ENCODE peak calls at places on chromosomes 12 and 14, in nine cellular contexts. E is H54, X is gastrocnemius medialis, O is heart left ventricle, V is A549, G is uterus, T is IMR-90, A is lower leg skin, N is GM12892. M is an unnamed sample.

GRCh38 chr12:26567126-26567525 is 265.9 kb downstream of the ITPR2 start:
- DNase-seq in E (no peak), X (no peak), O (no peak), V (no peak), G (no peak), T (no peak), A (no peak), N (no peak), M (no peak)

GRCh38 chr12:122687091-122687490 is 16.1 kb downstream of the HCAR2 start:
- DNase-seq in E (no peak), X (no peak), O (no peak), V (no peak), G (no peak), T (peak; percentile 25), A (no peak), N (no peak), M (no peak)

GRCh38 chr12:91883811-91884210 is 261.8 kb downstream of the BTG1 start:
- DNase-seq in E (no peak), X (no peak), O (no peak), V (no peak), G (no peak), T (peak; percentile 10), A (no peak), N (no peak), M (no peak)

GRCh38 chr12:30796508-30796780 is 41.7 kb upstream of the CAPRIN2 start:
- DNase-seq in E (peak; percentile 26), X (peak; percentile 47), O (no peak), V (peak; percentile 60), G (no peak), T (peak; percentile 67), A (peak; percentile 86), N (no peak), M (no peak)

GRCh38 chr12:10672231-10672868 is 1.5 kb downstream of the STYK1 start:
- DNase-seq in E (no peak), X (no peak), O (no peak), V (no peak), G (no peak), T (no peak), A (no peak), N (no peak), M (no peak)

GRCh38 chr14:68939893-68940613 is 39.0 kb downstream of the ACTN1 start:
- DNase-seq in E (peak; percentile 72), X (peak; percentile 46), O (peak; percentile 88), V (peak; percentile 82), G (peak; percentile 80), T (peak; percentile 97), A (peak; percentile 90), N (no peak), M (peak; percentile 51)

GRCh38 chr12:12681061-12681765 is 14.8 kb downstream of the GPR19 start:
- DNase-seq in E (no peak), X (no peak), O (no peak), V (no peak), G (no peak), T (no peak), A (no peak), N (no peak), M (no peak)

GRCh38 chr14:69648480-69649414 is 37.4 kb downstream of the SUSD6 start:
- DNase-seq in E (no peak), X (no peak), O (no peak), V (peak; percentile 29), G (no peak), T (peak; percentile 93), A (peak; percentile 13), N (no peak), M (no peak)

GRCh38 chr14:70907996-70908917 is 998 bp downstream of the PCNX1 start:
- DNase-seq in E (peak; percentile 24), X (peak; percentile 47), O (peak; percentile 75), V (peak; percentile 37), G (peak; percentile 49), T (peak; percentile 69), A (peak; percentile 91), N (peak; percentile 37), M (peak; percentile 71)

GRCh38 chr14:67577909-67578749 is 21.9 kb downstream of the PIGH start:
- DNase-seq in E (no peak), X (no peak), O (no peak), V (no peak), G (no peak), T (no peak), A (no peak), N (no peak), M (no peak)

GRCh38 chr12:25816637-25817036 is 141.8 kb upstream of the RASSF8 start:
- DNase-seq in E (no peak), X (no peak), O (no peak), V (no peak), G (no peak), T (peak; percentile 5), A (no peak), N (no peak), M (no peak)

GRCh38 chr12:53780323-53780722 is 28.5 kb upstream of the CISTR start:
- DNase-seq in E (no peak), X (no peak), O (no peak), V (no peak), G (no peak), T (no peak), A (no peak), N (no peak), M (no peak)

GRCh38 chr12:52673713-52674415 is 6.3 kb downstream of the KRT1 start:
- DNase-seq in E (no peak), X (no peak), O (no peak), V (no peak), G (no peak), T (no peak), A (no peak), N (no peak), M (no peak)

GRCh38 chr12:6254491-6254890 is 54.3 kb downstream of the CD9 start:
- DNase-seq in E (no peak), X (no peak), O (no peak), V (no peak), G (no peak), T (no peak), A (no peak), N (no peak), M (no peak)

GRCh38 chr12:94134226-94134795 is 14.1 kb upstream of the PLXNC1 start:
- DNase-seq in E (peak; percentile 54), X (no peak), O (no peak), V (peak; percentile 71), G (peak; percentile 25), T (peak; percentile 62), A (no peak), N (no peak), M (peak; percentile 35)

GRCh38 chr12:1504304-1505150 is 89.9 kb downstream of the FBXL14 start:
- DNase-seq in E (no peak), X (no peak), O (no peak), V (no peak), G (no peak), T (no peak), A (peak; percentile 81), N (no peak), M (no peak)

GRCh38 chr14:73223049-73223448 is 14.3 kb upstream of the PAPLN start:
- DNase-seq in E (no peak), X (no peak), O (no peak), V (no peak), G (peak; percentile 41), T (no peak), A (no peak), N (no peak), M (no peak)
- TF ChIP-seq POLR2A in E (no peak), X (no peak), O (no peak), V (no peak), G (no peak), T (no peak), A (no peak), N (peak; percentile 12), M (no peak)

GRCh38 chr14:105299654-105300541 is 903 bp downstream of the BRF1 start:
- DNase-seq in E (no peak), X (no peak), O (peak; percentile 62), V (no peak), G (no peak), T (no peak), A (peak; percentile 89), N (no peak), M (peak; percentile 47)

GRCh38 chr14:105292810-105293711 is 7.7 kb downstream of the BRF1 start:
- DNase-seq in E (no peak), X (no peak), O (no peak), V (no peak), G (no peak), T (no peak), A (no peak), N (no peak), M (no peak)

GRCh38 chr14:105290598-105291356 is 10.0 kb downstream of the BRF1 start:
- DNase-seq in E (no peak), X (no peak), O (no peak), V (no peak), G (no peak), T (no peak), A (no peak), N (no peak), M (no peak)

GRCh38 chr14:105294142-105294597 is 6.6 kb downstream of the BRF1 start:
- DNase-seq in E (no peak), X (no peak), O (peak; percentile 92), V (no peak), G (no peak), T (peak; percentile 50), A (no peak), N (no peak), M (no peak)
- TF ChIP-seq POLR2A in E (no peak), X (no peak), O (no peak), V (no peak), G (no peak), T (no peak), A (no peak), N (no peak), M (no peak)

DNA sequence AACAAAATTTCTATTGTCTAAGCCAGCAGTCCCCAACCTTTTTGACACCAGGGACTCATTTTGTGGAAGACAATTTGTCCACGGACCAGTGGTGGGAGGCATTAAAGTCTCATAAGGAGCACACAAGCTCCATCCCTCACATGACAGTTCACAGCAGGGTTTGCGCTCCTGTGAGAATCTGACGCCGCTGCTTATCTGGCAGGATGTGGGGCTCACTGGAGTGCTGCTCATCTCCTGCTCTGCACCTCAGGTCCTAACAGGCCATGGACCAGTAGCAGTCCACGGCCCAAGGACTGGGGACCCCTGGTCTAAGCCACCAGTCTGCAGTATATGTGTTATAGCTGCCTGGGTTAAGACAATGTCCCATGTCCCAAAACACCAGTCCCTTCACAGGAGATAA is 27.2 kb downstream of the VCPKMT start:
- DNase-seq in E (no peak), X (no peak), O (no peak), V (no peak), G (no peak), T (no peak), A (no peak), N (no peak), M (no peak)
- TF ChIP-seq POLR2A in E (no peak), X (no peak), O (no peak), V (no peak), G (no peak), T (no peak), A (no peak), N (no peak), M (no peak)

DNA sequence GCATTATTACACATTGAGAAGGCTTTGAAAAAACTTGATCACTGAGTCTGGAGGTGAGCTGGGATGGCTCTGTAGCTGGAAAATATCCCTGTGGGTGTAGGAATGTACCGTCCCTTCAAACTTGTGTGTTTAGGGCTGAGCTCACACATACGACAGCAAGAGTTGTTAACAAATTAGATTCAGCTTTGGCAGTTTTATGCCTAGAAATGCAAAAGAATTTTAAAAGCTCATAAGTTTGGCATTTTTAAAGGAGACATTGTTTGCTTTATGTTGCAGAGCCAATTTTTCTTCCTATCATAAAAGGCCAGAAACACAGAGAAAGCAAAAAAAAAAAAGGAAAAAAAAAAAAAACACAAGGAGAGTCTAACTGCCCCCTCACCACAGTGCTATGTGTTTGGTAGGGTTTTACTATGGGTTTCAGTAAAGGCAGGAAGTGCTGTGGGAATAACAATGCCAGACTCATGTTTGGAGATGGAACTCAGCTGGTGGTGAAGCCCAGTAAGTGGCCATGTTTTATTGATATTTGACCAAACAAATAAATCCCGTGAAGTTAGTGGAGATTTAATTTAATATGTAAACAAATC is 78.4 kb downstream of the DAD1 start:
- DNase-seq in E (no peak), X (no peak), O (no peak), V (no peak), G (no peak), T (peak; percentile 74), A (no peak), N (no peak), M (no peak)
- TF ChIP-seq POLR2A in E (no peak), X (no peak), O (no peak), V (no peak), G (no peak), T (no peak), A (no peak), N (peak; percentile 14), M (no peak)

M was measured in testis.